ENCODE peak calls at places on chromosomes 16 and 17, in seven cellular contexts. W is A549, P is cardiac muscle cell, Y is lower lobe of right lung, Q is mucosa of descending colon, R is breast epithelium, E is lung. M is an unnamed sample.

GRCh38 chr16:67481561-67482259 is 753 bp upstream of the ATP6V0D1 start:
- DNase-seq in W (no peak), P (no peak), Y (peak; percentile 60), Q (peak; percentile 77), R (peak; percentile 53), E (peak; percentile 57), M (peak; percentile 70)

GRCh38 chr17:81693491-81694360 is 9.4 kb upstream of the MRPL12 start:
- DNase-seq in W (no peak), P (no peak), Y (no peak), Q (no peak), R (no peak), E (no peak), M (no peak)

GRCh38 chr16:68242926-68243858 is 2.0 kb upstream of the PLA2G15 start:
- DNase-seq in W (no peak), P (no peak), Y (peak; percentile 5), Q (no peak), R (no peak), E (no peak), M (no peak)

GRCh38 chr17:39791296-39791992 is 53.7 kb downstream of the GRB7 start:
- DNase-seq in W (no peak), P (no peak), Y (no peak), Q (no peak), R (no peak), E (no peak), M (no peak)

GRCh38 chr16:78130950-78131349 is 31.5 kb downstream of the WWOX start:
- DNase-seq in W (no peak), P (no peak), Y (no peak), Q (no peak), R (no peak), E (no peak), M (no peak)

GRCh38 chr16:56181401-56181800 is 9.9 kb upstream of the GNAO1 start:
- DNase-seq in W (no peak), P (no peak), Y (no peak), Q (no peak), R (no peak), E (no peak), M (no peak)

GRCh38 chr17:1673041-1673790 is 11.5 kb downstream of the PRPF8 start:
- DNase-seq in W (no peak), P (no peak), Y (no peak), Q (no peak), R (no peak), E (no peak), M (peak; percentile 12)

GRCh38 chr17:34370997-34371395 is 8.0 kb upstream of the CCL1 start:
- DNase-seq in W (no peak), P (no peak), Y (no peak), Q (no peak), R (no peak), E (no peak), M (no peak)

GRCh38 chr17:37168731-37169353 is 206.9 kb upstream of the C17orf78 start:
- DNase-seq in W (no peak), P (no peak), Y (no peak), Q (no peak), R (no peak), E (no peak), M (no peak)

GRCh38 chr16:86961133-86961720 is 356.0 kb downstream of the C16orf95 start:
- DNase-seq in W (no peak), P (no peak), Y (no peak), Q (no peak), R (no peak), E (no peak), M (no peak)

GRCh38 chr16:3259097-3259496 is 2.7 kb upstream of the MEFV start:
- DNase-seq in W (no peak), P (no peak), Y (no peak), Q (peak; percentile 44), R (no peak), E (peak; percentile 65), M (peak; percentile 21)

GRCh38 chr16:50282010-50282538 is 15.7 kb downstream of the ADCY7 start:
- DNase-seq in W (no peak), P (no peak), Y (peak; percentile 92), Q (peak; percentile 65), R (peak; percentile 35), E (peak; percentile 77), M (peak; percentile 84)

GRCh38 chr17:43994272-43995149 is 9.9 kb upstream of the NAGS start:
- DNase-seq in W (peak; percentile 71), P (peak; percentile 77), Y (peak; percentile 80), Q (peak; percentile 57), R (peak; percentile 30), E (peak; percentile 63), M (peak; percentile 60)
- H3K4me3 ChIP-seq in W (peak overlapping the region; percentile 45), P (peak overlapping the region; percentile 21), Y (peak overlapping the region; percentile 17), Q (no peak overlapping the region), R (peak overlapping the region; percentile 65), E (no peak overlapping the region), M (peak overlapping the region; percentile 18)

GRCh38 chr17:44968225-44969143 is at the start of gene C1QL1:
- DNase-seq in W (peak; percentile 90), P (peak; percentile 96), Y (peak; percentile 91), Q (peak; percentile 92), R (peak; percentile 85), E (peak; percentile 88), M (peak; percentile 92)
- TF ChIP-seq CTCF in W (no peak), P (peak; percentile 17), Y (no peak), Q (no peak), R (no peak), E (no peak), M (no peak)

GRCh38 chr16:638034-638543 is 2.0 kb upstream of the METTL26 start:
- DNase-seq in W (no peak), P (no peak), Y (no peak), Q (no peak), R (no peak), E (no peak), M (no peak)
- H3K4me1 ChIP-seq in W (peaks cover 30% of the 10 kb centered on the region), P (peaks cover 23% of the 10 kb centered on the region), Y (peaks cover 28% of the 10 kb centered on the region), Q (peaks cover 16% of the 10 kb centered on the region), R (peaks cover 8% of the 10 kb centered on the region), E (peaks cover 31% of the 10 kb centered on the region), M (peaks cover 27% of the 10 kb centered on the region)

DNA sequence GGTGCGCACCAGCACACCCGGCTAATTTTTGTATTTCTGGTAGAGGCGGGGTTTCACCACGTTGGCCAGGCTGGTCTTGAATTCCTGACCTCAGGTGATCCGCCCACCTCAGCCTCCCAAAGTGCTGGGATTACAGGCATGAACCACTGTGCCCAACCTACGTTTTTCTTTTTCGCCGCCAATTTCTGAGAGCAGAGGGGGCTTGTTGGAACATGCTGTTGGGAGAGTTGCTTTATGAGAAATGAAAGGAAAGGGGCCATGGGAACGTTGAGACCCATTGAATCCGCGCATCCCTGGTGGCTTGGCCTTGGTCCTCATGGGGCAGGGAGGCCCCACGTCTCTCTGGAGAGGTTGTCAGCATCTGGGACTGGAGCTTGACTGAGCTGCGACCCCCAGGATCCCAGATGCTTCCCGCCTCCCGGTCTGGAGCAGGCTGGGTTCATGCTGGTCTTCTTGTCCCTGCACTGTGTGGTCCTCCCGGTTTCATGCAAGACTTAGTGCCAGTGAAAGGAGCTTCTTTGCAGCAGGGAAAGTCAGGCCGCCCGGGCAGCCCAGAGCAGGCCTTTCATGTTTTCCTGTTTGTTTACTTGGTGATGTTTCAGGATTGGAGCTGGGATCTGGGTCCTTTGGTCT is 22.8 kb downstream of the CRISPLD2 start:
- DNase-seq in W (no peak), P (no peak), Y (peak; percentile 39), Q (no peak), R (peak; percentile 67), E (no peak), M (no peak)
- H3K4me3 ChIP-seq in W (no peak overlapping the region), P (no peak overlapping the region), Y (no peak overlapping the region), Q (no peak overlapping the region), R (peak overlapping the region; percentile 52), E (no peak overlapping the region), M (no peak overlapping the region)

GRCh38 chr17:48612456-48612853 is 1.6 kb upstream of the HOXB7 start:
- DNase-seq in W (peak; percentile 59), P (no peak), Y (no peak), Q (no peak), R (no peak), E (no peak), M (no peak)

GRCh38 chr17:48611681-48612455 is 1.1 kb upstream of the HOXB7 start:
- DNase-seq in W (peak; percentile 71), P (no peak), Y (no peak), Q (peak; percentile 60), R (no peak), E (no peak), M (peak; percentile 59)

GRCh38 chr17:48613862-48614694 is 1.0 kb downstream of the HOXB8 start:
- DNase-seq in W (peak; percentile 71), P (no peak), Y (no peak), Q (no peak), R (no peak), E (no peak), M (no peak)

GRCh38 chr17:48614904-48615211 is 234 bp downstream of the HOXB8 start:
- DNase-seq in W (peak; percentile 39), P (no peak), Y (no peak), Q (no peak), R (no peak), E (no peak), M (no peak)

DNA sequence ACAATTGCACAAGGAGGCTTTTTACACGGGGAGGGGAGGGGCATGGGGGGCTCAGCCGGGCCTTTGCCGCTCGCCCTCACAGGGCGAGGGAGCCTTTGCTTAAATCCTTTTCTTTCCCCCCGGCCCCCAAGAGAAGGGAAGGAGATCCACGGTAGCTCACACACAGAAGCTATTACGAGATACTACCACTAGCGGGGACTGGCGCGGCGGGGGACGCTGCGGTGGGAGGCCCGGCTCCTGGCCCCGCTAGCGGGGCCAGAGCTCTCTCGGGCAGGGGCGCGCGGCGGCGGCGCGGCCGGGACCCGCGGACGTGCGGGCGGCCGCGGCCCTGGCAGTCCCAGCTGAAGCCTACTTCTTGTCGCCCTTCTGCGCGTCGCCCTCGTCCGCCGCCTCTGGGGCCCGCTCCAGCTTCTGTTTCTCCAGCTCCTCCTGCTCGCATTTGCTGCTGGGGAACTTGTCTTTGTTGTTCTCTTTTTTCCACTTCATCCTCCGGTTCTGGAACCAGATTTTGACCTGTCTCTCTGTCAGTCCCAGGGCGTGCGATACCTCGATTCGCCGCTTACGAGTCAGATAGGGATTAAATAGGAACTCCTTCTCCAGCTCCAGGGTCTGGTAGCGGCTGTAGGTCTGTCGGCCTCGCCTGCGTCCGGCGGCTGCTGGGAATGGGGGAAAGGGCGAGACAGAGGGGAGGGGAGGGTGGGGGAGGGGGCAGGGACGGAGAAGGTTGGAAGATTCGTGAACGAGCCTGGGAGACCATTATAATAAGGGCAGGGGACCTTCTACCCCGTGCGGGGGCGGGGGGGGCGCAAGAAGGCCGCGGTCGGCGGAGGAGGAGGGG is 2.0 kb downstream of the HOXB8 start:
- DNase-seq in W (peak; percentile 79), P (peak; percentile 55), Y (no peak), Q (no peak), R (no peak), E (no peak), M (peak; percentile 49)
- TF ChIP-seq CTCF in W (no peak), P (peak; percentile 22), Y (no peak), Q (no peak), R (no peak), E (no peak), M (no peak)

GRCh38 chr17:59378621-59379194 is 47.3 kb downstream of the YPEL2 start:
- DNase-seq in W (no peak), P (no peak), Y (no peak), Q (peak; percentile 55), R (no peak), E (no peak), M (peak; percentile 44)
- H3K4me1 ChIP-seq in W (no peaks in the 10 kb centered on the region), P (peaks cover 32% of the 10 kb centered on the region), Y (peaks cover 73% of the 10 kb centered on the region), Q (peaks cover 71% of the 10 kb centered on the region), R (peaks cover 6% of the 10 kb centered on the region), E (peaks cover 23% of the 10 kb centered on the region), M (peaks cover 46% of the 10 kb centered on the region)

GRCh38 chr16:53771655-53772497 is 67.9 kb downstream of the FTO start:
- DNase-seq in W (no peak), P (no peak), Y (no peak), Q (no peak), R (no peak), E (no peak), M (no peak)
- H3K4me3 ChIP-seq in W (no peak overlapping the region), P (no peak overlapping the region), Y (no peak overlapping the region), Q (no peak overlapping the region), R (no peak overlapping the region), E (no peak overlapping the region), M (no peak overlapping the region)

M was measured in transverse colon.